ENCODE peak calls at places on chromosomes 1 and 21, in six cellular contexts. E is HFF-Myc; U is GM12891; M is NCI-H69; F is stimulated activated CD8-positive, alpha-beta memory T cell treated with anti-CD3 and anti-CD28 coated beads, Interleukin-2, amount 100 ng/mL, for 48 hours; K is putamen. Y is an unnamed sample.

GRCh38 chr1:108049083-108049819 is 84.3 kb upstream of the VAV3 start:
- DNase-seq in F (no peak), K (peak; percentile 70), M (peak; percentile 76), U (no peak), E (no peak), Y (peak; percentile 65)

GRCh38 chr1:168410464-168410863 is 129.8 kb downstream of the TBX19 start:
- DNase-seq in E (no peak), K (no peak), M (no peak), F (no peak), U (no peak), Y (no peak)

GRCh38 chr1:185062710-185063370 is 17.5 kb downstream of the RNF2 start:
- DNase-seq in E (no peak), F (no peak), K (no peak), M (no peak), U (no peak), Y (no peak)

GRCh38 chr1:88985692-88986091 is 6.7 kb downstream of the KYAT3 start:
- DNase-seq in K (no peak), E (no peak), U (no peak), F (no peak), M (no peak), Y (no peak)

GRCh38 chr1:183303901-183304300 is 114.3 kb downstream of the NMNAT2 start:
- DNase-seq in K (no peak), M (peak; percentile 56), E (no peak), F (no peak), U (no peak), Y (no peak)

GRCh38 chr1:64065571-64065970 is 137.9 kb upstream of the UBE2U start:
- DNase-seq in E (no peak), K (no peak), M (no peak), U (no peak), F (no peak), Y (no peak)

GRCh38 chr21:14987370-14988170 is 77.2 kb downstream of the NRIP1 start:
- DNase-seq in E (no peak), F (no peak), K (no peak), U (no peak), M (no peak), Y (no peak)

GRCh38 chr1:182789138-182790076 is at the start of gene NPL:
- DNase-seq in M (peak; percentile 93), E (peak; percentile 11), U (peak; percentile 74), K (peak; percentile 80), F (peak; percentile 74), Y (peak; percentile 90)

GRCh38 chr21:34579411-34579810 is 35.5 kb downstream of the RCAN1 start:
- DNase-seq in M (no peak), U (no peak), F (no peak), E (no peak), K (no peak), Y (no peak)

GRCh38 chr1:228279722-228280105 is 71.9 kb downstream of the OBSCN start:
- DNase-seq in F (no peak), K (no peak), M (no peak), U (no peak), E (no peak), Y (no peak)

GRCh38 chr1:214658785-214659184 is 55.8 kb downstream of the CENPF start:
- DNase-seq in K (no peak), E (no peak), U (no peak), M (peak; percentile 6), F (no peak), Y (peak; percentile 33)

GRCh38 chr1:19153169-19153568 is 56.9 kb downstream of the UBR4 start:
- DNase-seq in K (no peak), E (no peak), U (no peak), F (no peak), M (no peak), Y (peak; percentile 6)

GRCh38 chr1:227320476-227320875 is 2.2 kb upstream of the CDC42BPA start:
- DNase-seq in M (peak; percentile 11), K (no peak), F (no peak), E (no peak), U (no peak), Y (no peak)

Y was measured in midbrain.